ENCODE peak calls at places on chromosome 14, in four cellular contexts. G, S, W and Y are unnamed samples.

GRCh38 chr14:51014625-51015024 is 70.3 kb upstream of the PYGL start:
- DNase-seq in G (no peak), S (no peak), W (no peak), Y (no peak)

GRCh38 chr14:75053396-75054289 is 2.4 kb upstream of the MLH3 start:
- DNase-seq in G (no peak), S (no peak), W (no peak), Y (no peak)

GRCh38 chr14:77931441-77931840 is 131.5 kb downstream of the ADCK1 start:
- DNase-seq in G (no peak), S (no peak), W (no peak), Y (no peak)

GRCh38 chr14:75303415-75303814 is 24.8 kb downstream of the FOS start:
- DNase-seq in G (peak), S (peak), W (peak), Y (peak)

GRCh38 chr14:74959596-74960180 is 4.3 kb upstream of the PGF start:
- DNase-seq in G (no peak), S (no peak), W (no peak), Y (peak)

GRCh38 chr14:68924392-68925158 is 54.5 kb downstream of the ACTN1 start:
- DNase-seq in G (no peak), S (peak), W (no peak), Y (no peak)

GRCh38 chr14:96224480-96225096 is 19.9 kb downstream of the BDKRB2 start:
- DNase-seq in G (no peak), S (no peak), W (no peak), Y (no peak)

GRCh38 chr14:96145116-96145864 is 59.3 kb upstream of the BDKRB2 start:
- DNase-seq in G (no peak), S (no peak), W (no peak), Y (no peak)

GRCh38 chr14:100665518-100666032 is 61.1 kb upstream of the DLK1 start:
- DNase-seq in G (no peak), S (no peak), W (no peak), Y (peak)

GRCh38 chr14:91511014-91511466 is 930 bp upstream of the PPP4R3A start:
- DNase-seq in G (no peak), S (no peak), W (no peak), Y (no peak)

GRCh38 chr14:60652674-60653387 is 3.6 kb upstream of the SIX1 start:
- DNase-seq in G (no peak), S (no peak), W (peak), Y (no peak)

GRCh38 chr14:32669416-32669815 is 269.3 kb upstream of the NPAS3 start:
- DNase-seq in G (no peak), S (no peak), W (no peak), Y (no peak)

GRCh38 chr14:100400115-100400514 is 77.0 kb downstream of the SLC25A47 start:
- DNase-seq in G (no peak), S (no peak), W (no peak), Y (no peak)

GRCh38 chr14:95664546-95664945 is 21.7 kb upstream of the TCL1B start:
- DNase-seq in G (no peak), S (no peak), W (no peak), Y (no peak)

GRCh38 chr14:20986811-20987210 is 3.0 kb upstream of the METTL17 start:
- DNase-seq in G (no peak), S (no peak), W (no peak), Y (no peak)

GRCh38 chr14:55129086-55129427 is at the start of gene LGALS3:
- DNase-seq in G (no peak), S (peak), W (peak), Y (peak)

GRCh38 chr14:95849761-95850160 is 26.9 kb upstream of the TUNAR start:
- DNase-seq in G (no peak), S (no peak), W (no peak), Y (no peak)

GRCh38 chr14:25007832-25008231 is 42.1 kb downstream of the STXBP6 start:
- DNase-seq in G (no peak), S (peak), W (no peak), Y (no peak)

GRCh38 chr14:73752297-73752992 is 38.3 kb upstream of the PNMA1 start:
- DNase-seq in G (peak), S (peak), W (no peak), Y (peak)

GRCh38 chr14:28608438-28608837 is 158.1 kb upstream of the FOXG1 start:
- DNase-seq in G (no peak), S (no peak), W (no peak), Y (no peak)

GRCh38 chr14:28613526-28613925 is 153.1 kb upstream of the FOXG1 start:
- DNase-seq in G (no peak), S (no peak), W (no peak), Y (no peak)

GRCh38 chr14:28603606-28604005 is 163.0 kb upstream of the FOXG1 start:
- DNase-seq in G (no peak), S (no peak), W (no peak), Y (no peak)

GRCh38 chr14:28612414-28612813 is 154.2 kb upstream of the FOXG1 start:
- DNase-seq in G (no peak), S (no peak), W (no peak), Y (no peak)

GRCh38 chr14:28609228-28609828 is 157.3 kb upstream of the FOXG1 start:
- DNase-seq in G (no peak), S (peak), W (peak), Y (no peak)
- TF ChIP-seq CTCF in G (no peak), S (peak), W (peak), Y (peak)

GRCh38 chr14:94613720-94614644 is 1.8 kb downstream of the SERPINA3 start:
- DNase-seq in G (no peak), S (no peak), W (no peak), Y (no peak)
- TF ChIP-seq CTCF in G (no peak), S (no peak), W (no peak), Y (no peak)

GRCh38 chr14:104723651-104724406 is at the start of gene ADSS1:
- DNase-seq in G (peak), S (peak), W (peak), Y (peak)
- TF ChIP-seq CTCF in G (peak), S (peak), W (peak), Y (peak)

DNA sequence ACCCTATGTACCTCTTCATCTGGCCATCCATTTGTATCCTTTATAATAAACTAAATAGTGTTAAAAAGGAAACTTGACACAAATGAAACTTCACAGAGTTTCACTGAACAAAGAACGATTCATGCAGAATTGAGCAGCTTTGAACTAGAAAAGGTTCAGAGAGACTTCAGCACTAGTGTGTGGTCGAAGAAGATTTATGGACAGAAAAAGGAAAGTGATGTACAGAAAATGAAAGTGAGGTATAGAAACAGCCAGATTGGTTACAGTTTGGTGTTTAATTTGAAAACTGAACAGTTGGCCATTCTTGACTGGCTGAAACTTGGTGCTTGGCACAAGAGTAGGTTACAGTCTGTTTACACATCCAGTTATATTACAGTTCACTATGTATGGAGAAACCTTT is 207.1 kb downstream of the GALC start:
- DNase-seq in G (no peak), S (no peak), W (no peak), Y (no peak)
- TF ChIP-seq CTCF in G (no peak), S (no peak), W (no peak), Y (no peak)

DNA sequence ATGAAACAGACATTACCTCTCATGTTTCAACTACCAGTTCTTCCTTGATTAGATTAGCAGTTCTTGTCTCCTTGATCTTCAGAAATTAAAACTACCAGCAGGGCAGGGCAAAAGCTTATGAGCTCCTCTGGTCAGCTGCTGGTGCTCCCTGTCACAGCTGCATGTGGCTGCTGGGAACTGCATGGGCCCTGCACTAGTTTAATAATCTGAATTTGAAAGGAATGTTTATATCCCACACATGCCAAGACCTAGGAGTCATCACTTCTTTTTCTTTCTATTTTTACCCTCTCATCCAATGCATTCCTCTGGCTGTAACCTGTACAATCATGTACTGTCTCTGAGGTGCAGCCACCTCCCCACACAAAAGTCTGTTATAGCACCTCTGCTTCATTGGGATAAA is 73.9 kb downstream of the ARMH4 start:
- DNase-seq in G (no peak), S (no peak), W (no peak), Y (no peak)
- TF ChIP-seq CTCF in G (no peak), S (no peak), W (no peak), Y (no peak)

DNA sequence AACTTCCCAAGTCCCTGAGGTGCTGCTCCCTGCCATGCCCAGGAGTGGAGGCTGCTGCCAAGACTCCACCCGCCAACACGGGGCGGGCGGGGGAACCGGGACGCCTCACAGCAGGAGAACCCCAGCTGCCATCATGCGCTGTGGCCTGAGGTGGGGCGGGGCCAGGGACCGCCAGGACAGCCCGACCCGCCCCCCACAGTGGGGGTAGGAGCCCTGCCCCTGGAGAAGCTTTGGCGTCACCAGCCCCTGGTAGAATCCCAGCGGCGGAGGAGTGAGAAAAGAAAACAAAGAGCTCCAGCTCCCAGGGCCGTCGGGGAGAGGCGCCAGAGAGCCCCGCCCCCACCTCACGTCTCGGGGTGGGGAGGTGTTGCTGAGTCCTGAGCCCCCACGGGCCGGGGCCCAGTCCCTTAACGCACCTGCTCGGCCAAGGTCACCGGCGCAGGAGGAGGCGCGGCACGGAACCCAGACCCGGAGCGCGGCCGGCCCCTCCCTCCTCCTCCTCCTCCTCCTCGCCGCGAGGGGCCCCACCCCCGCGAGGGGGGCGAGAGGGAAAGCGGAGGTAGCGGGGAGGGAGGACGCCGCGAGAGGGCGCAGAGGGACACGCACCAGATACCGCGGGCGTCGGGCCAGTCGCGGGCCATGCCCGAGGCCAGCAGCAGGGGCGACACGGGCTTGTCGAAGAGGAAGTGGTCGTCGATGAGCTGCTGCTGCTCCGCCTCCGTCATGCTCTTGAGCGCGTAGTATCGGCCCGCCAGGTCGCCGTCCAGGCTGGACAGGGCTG is 1.8 kb downstream of the CKB start:
- DNase-seq in G (peak), S (peak), W (peak), Y (peak)
- TF ChIP-seq CTCF in G (peak), S (peak), W (peak), Y (peak)

DNA sequence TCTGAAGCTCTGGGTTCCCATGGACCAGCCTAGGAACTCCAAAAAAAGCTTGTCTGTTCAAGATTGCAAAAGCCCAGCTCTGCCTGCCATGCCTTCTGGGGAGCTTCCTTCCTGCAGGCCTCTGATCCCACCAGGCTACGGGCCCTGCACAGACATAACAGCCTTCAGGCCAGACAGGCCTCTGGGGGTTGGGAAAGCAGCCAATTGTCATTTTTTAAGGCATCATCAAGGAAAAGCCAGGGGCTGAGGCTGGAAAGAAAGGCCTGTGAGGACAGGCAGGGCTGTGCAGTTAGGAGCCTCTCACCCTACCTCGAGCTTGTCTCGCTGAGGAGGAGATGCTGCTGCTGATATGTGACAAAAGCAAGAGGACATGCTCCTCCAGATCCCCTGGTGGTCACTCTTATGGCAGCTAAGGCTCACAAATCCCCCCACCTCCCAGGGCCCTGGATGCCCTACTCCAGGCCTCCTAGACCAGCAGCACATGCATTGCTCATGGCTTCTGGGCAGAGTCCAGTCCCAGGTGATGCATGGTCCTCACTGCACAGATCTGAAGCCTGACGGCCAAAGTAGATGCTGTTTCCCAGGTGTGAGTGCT is 2.9 kb downstream of the TMEM229B start:
- DNase-seq in G (no peak), S (no peak), W (no peak), Y (no peak)
- TF ChIP-seq CTCF in G (no peak), S (no peak), W (no peak), Y (no peak)

DNA sequence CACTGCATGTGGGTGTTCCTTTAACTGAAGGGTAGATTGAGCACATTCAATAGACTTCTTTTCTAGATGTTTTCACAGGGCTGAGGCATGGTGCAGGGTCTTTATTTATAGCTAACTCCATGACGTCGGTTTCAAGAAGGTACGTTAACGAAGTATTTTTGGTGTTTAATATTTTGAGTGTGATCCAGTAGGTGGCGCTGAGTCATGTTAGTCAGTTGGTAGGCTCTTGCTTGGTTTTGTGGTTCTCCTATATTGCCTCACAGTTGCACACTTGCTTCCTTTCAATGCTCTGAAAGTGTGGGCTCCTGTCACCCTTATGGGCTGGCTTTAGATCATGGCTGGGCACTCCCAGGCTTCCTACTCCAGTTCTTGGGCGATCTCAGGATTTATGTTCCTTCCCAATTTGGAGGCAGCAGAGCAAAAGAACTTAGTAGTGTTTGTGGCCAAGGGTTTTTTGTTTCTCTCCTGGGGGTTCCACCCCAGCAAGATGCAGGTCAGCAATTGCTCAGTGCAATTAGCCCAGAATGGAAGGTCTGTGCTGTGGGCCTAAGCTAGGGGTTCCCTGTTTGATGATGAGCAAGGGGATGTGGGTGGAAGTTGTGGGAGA is 471.6 kb upstream of the FOXG1 start:
- DNase-seq in G (no peak), S (no peak), W (no peak), Y (no peak)
- TF ChIP-seq CTCF in G (no peak), S (no peak), W (peak), Y (no peak)

DNA sequence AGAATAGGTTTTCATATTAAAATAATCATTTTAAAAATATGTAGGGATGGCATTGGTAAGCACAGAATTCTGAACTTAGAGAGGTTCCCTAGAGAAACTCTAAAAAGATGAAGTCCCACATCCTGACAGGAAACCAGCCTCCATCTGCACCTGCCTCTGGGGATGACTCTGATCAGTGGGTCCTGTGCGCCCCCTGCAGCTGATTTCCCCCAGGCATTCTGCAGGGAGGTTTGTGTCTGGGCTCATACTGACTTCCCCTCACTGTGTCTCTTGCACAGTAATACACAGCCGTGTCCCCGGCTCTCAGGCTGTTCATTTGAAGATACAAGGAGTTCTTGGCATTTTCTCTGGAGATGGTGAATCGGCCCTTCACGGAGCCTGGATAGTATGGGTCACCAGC is 602.9 kb downstream of the TMEM121 start:
- DNase-seq in G (no peak), S (no peak), W (no peak), Y (no peak)
- TF ChIP-seq CTCF in G (peak), S (no peak), W (no peak), Y (no peak)

GRCh38 chr14:72024504-72024903 is 92.3 kb downstream of the RGS6 start:
- DNase-seq in G (no peak), S (no peak), W (no peak), Y (no peak)

GRCh38 chr14:72023128-72024042 is 91.2 kb downstream of the RGS6 start:
- DNase-seq in G (no peak), S (no peak), W (no peak), Y (no peak)

GRCh38 chr14:72024043-72024407 is 91.8 kb downstream of the RGS6 start:
- DNase-seq in G (no peak), S (no peak), W (peak), Y (no peak)
- TF ChIP-seq CTCF in G (peak), S (peak), W (peak), Y (peak)